ENCODE peak calls at places on chromosome 19, in nine cellular contexts. One of them, this sample, is unnamed.

GRCh38 chr19:13872695-13873389 is 4.1 kb upstream of the NANOS3 start:
- DNase-seq in hepatocyte: peak; percentile 65
- DNase-seq in GM23338: peak; percentile 95
- DNase-seq in neural progenitor cell: peak; percentile 89
- DNase-seq in MM.1S: no peak
- DNase-seq in GM23248: no peak
- DNase-seq in PC-3: no peak
- DNase-seq in HCT116: no peak
- DNase-seq in SK-N-SH: peak; percentile 43
- DNase-seq in this sample: no peak

GRCh38 chr19:19081642-19082151 is 17.9 kb downstream of the SLC25A42 start:
- DNase-seq in hepatocyte: no peak
- DNase-seq in GM23338: no peak
- DNase-seq in neural progenitor cell: no peak
- DNase-seq in MM.1S: no peak
- DNase-seq in GM23248: no peak
- DNase-seq in PC-3: no peak
- DNase-seq in HCT116: no peak
- DNase-seq in SK-N-SH: no peak
- DNase-seq in this sample: no peak

GRCh38 chr19:45110811-45111210 is 17.8 kb downstream of the PPP1R37 start:
- DNase-seq in hepatocyte: no peak
- DNase-seq in GM23338: no peak
- DNase-seq in neural progenitor cell: no peak
- DNase-seq in MM.1S: no peak
- DNase-seq in GM23248: no peak
- DNase-seq in PC-3: no peak
- DNase-seq in HCT116: no peak
- DNase-seq in SK-N-SH: no peak
- DNase-seq in this sample: no peak

GRCh38 chr19:29217591-29217990 is 4.6 kb upstream of the UQCRFS1 start:
- DNase-seq in hepatocyte: no peak
- DNase-seq in GM23338: no peak
- DNase-seq in neural progenitor cell: no peak
- DNase-seq in MM.1S: no peak
- DNase-seq in GM23248: no peak
- DNase-seq in PC-3: no peak
- DNase-seq in HCT116: no peak
- DNase-seq in SK-N-SH: no peak
- DNase-seq in this sample: no peak

GRCh38 chr19:34134190-34135032 is 37.9 kb upstream of the LSM14A start:
- DNase-seq in hepatocyte: peak; percentile 90
- DNase-seq in GM23338: peak; percentile 90
- DNase-seq in neural progenitor cell: peak; percentile 95
- DNase-seq in MM.1S: peak; percentile 94
- DNase-seq in GM23248: peak; percentile 82
- DNase-seq in PC-3: peak; percentile 80
- DNase-seq in HCT116: peak; percentile 66
- DNase-seq in SK-N-SH: peak; percentile 100
- DNase-seq in this sample: peak; percentile 93

GRCh38 chr19:22595918-22596341 is 38.2 kb upstream of the ZNF492 start:
- DNase-seq in hepatocyte: no peak
- DNase-seq in GM23338: no peak
- DNase-seq in neural progenitor cell: no peak
- DNase-seq in MM.1S: no peak
- DNase-seq in GM23248: no peak
- DNase-seq in PC-3: no peak
- DNase-seq in HCT116: no peak
- DNase-seq in SK-N-SH: peak; percentile 42
- DNase-seq in this sample: no peak

GRCh38 chr19:44278181-44278690 is 18.6 kb downstream of the ZNF233 start:
- DNase-seq in hepatocyte: no peak
- DNase-seq in GM23338: no peak
- DNase-seq in neural progenitor cell: no peak
- DNase-seq in MM.1S: no peak
- DNase-seq in GM23248: peak; percentile 85
- DNase-seq in PC-3: peak; percentile 50
- DNase-seq in HCT116: no peak
- DNase-seq in SK-N-SH: no peak
- DNase-seq in this sample: no peak

GRCh38 chr19:46081928-46082727 is 41.3 kb upstream of the IGFL4 start:
- DNase-seq in hepatocyte: peak; percentile 77
- DNase-seq in GM23338: peak; percentile 80
- DNase-seq in neural progenitor cell: peak; percentile 65
- DNase-seq in MM.1S: peak; percentile 34
- DNase-seq in GM23248: peak; percentile 79
- DNase-seq in PC-3: peak; percentile 65
- DNase-seq in HCT116: peak; percentile 48
- DNase-seq in SK-N-SH: peak; percentile 63
- DNase-seq in this sample: peak; percentile 48

GRCh38 chr19:16398530-16399241 is 73.1 kb downstream of the EPS15L1 start:
- DNase-seq in hepatocyte: no peak
- DNase-seq in GM23338: no peak
- DNase-seq in neural progenitor cell: no peak
- DNase-seq in MM.1S: no peak
- DNase-seq in GM23248: peak; percentile 37
- DNase-seq in PC-3: no peak
- DNase-seq in HCT116: no peak
- DNase-seq in SK-N-SH: no peak
- DNase-seq in this sample: no peak

GRCh38 chr19:40799558-40800338 is 757 bp downstream of the EGLN2 start:
- DNase-seq in hepatocyte: peak; percentile 66
- DNase-seq in GM23338: peak; percentile 69
- DNase-seq in neural progenitor cell: peak; percentile 73
- DNase-seq in MM.1S: no peak
- DNase-seq in GM23248: peak; percentile 62
- DNase-seq in PC-3: no peak
- DNase-seq in HCT116: no peak
- DNase-seq in SK-N-SH: peak; percentile 69
- DNase-seq in this sample: peak; percentile 64

GRCh38 chr19:3058821-3059314 is 3.4 kb downstream of the TLE5 start:
- DNase-seq in hepatocyte: no peak
- DNase-seq in GM23338: no peak
- DNase-seq in neural progenitor cell: no peak
- DNase-seq in MM.1S: no peak
- DNase-seq in GM23248: no peak
- DNase-seq in PC-3: no peak
- DNase-seq in HCT116: no peak
- DNase-seq in SK-N-SH: no peak
- DNase-seq in this sample: no peak

GRCh38 chr19:3055741-3056453 is 6.4 kb downstream of the TLE5 start:
- DNase-seq in hepatocyte: peak; percentile 63
- DNase-seq in GM23338: peak; percentile 57
- DNase-seq in neural progenitor cell: no peak
- DNase-seq in MM.1S: no peak
- DNase-seq in GM23248: no peak
- DNase-seq in PC-3: peak; percentile 81
- DNase-seq in HCT116: peak; percentile 26
- DNase-seq in SK-N-SH: no peak
- DNase-seq in this sample: no peak

GRCh38 chr19:3056454-3057016 is 5.8 kb downstream of the TLE5 start:
- DNase-seq in hepatocyte: peak; percentile 46
- DNase-seq in GM23338: no peak
- DNase-seq in neural progenitor cell: peak; percentile 76
- DNase-seq in MM.1S: no peak
- DNase-seq in GM23248: no peak
- DNase-seq in PC-3: no peak
- DNase-seq in HCT116: no peak
- DNase-seq in SK-N-SH: no peak
- DNase-seq in this sample: no peak

GRCh38 chr19:3058009-3058820 is 4.1 kb downstream of the TLE5 start:
- DNase-seq in hepatocyte: no peak
- DNase-seq in GM23338: no peak
- DNase-seq in neural progenitor cell: no peak
- DNase-seq in MM.1S: no peak
- DNase-seq in GM23248: no peak
- DNase-seq in PC-3: no peak
- DNase-seq in HCT116: no peak
- DNase-seq in SK-N-SH: no peak
- DNase-seq in this sample: no peak

GRCh38 chr19:3057275-3057714 is 5.0 kb downstream of the TLE5 start:
- DNase-seq in hepatocyte: peak; percentile 67
- DNase-seq in GM23338: no peak
- DNase-seq in neural progenitor cell: no peak
- DNase-seq in MM.1S: no peak
- DNase-seq in GM23248: peak; percentile 58
- DNase-seq in PC-3: peak; percentile 21
- DNase-seq in HCT116: no peak
- DNase-seq in SK-N-SH: no peak
- DNase-seq in this sample: no peak
- H3K4me1 ChIP-seq in hepatocyte: peaks cover 48% of the 10 kb centered on the region
- H3K4me1 ChIP-seq in GM23338: peaks cover 47% of the 10 kb centered on the region
- H3K4me1 ChIP-seq in neural progenitor cell: peaks cover 28% of the 10 kb centered on the region
- H3K4me1 ChIP-seq in MM.1S: no peaks in the 10 kb centered on the region
- H3K4me1 ChIP-seq in GM23248: no peaks in the 10 kb centered on the region
- H3K4me1 ChIP-seq in PC-3: peaks cover 16% of the 10 kb centered on the region
- H3K4me1 ChIP-seq in HCT116: peaks cover 28% of the 10 kb centered on the region
- H3K4me1 ChIP-seq in SK-N-SH: peaks cover 3% of the 10 kb centered on the region
- H3K4me1 ChIP-seq in this sample: peaks cover 16% of the 10 kb centered on the region

DNA sequence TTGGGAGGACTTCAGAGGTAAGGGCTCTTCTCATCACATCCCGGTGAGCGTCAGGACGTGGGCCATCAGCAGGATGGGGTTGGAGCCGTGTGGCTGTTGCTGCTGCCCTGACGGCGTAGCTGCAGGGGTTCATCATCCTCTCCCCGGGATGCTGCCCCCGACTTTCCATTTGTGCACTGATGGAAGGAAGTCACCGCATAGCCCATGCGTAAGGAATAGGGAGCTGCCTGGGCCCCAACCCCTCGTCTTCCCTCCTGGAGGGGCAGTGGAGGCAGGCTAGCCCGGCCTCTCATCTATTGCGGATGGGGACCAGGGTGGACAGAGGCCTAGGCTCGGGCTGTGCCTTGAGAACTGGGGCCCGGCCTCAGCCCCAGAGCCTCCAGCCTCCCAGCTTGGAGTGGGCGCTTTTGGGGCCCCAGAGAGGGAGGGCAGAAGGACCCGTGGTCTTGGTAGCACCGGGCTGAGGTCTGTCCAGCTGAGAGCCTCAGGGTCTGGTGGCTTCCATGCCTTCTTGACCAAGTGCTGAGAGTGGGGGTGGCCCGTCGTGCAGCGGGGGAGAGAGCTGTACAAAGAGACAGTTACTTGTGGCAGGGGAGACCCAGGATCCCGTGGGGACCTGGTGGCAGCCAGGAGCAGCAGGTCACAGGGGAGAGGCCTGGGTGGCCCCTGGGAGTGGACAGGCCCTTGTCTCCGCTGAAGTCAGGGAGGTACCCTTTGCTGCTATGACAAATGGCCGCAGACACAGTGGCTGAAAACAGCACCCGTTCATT is 44.0 kb downstream of the KDM4B start:
- DNase-seq in hepatocyte: no peak
- DNase-seq in GM23338: no peak
- DNase-seq in neural progenitor cell: no peak
- DNase-seq in MM.1S: no peak
- DNase-seq in GM23248: no peak
- DNase-seq in PC-3: no peak
- DNase-seq in HCT116: no peak
- DNase-seq in SK-N-SH: no peak
- DNase-seq in this sample: no peak
- H4K20me1 ChIP-seq in hepatocyte: peaks cover 45% of the 10 kb centered on the region
- H4K20me1 ChIP-seq in GM23338: peaks cover 10% of the 10 kb centered on the region
- H4K20me1 ChIP-seq in neural progenitor cell: peaks cover 78% of the 10 kb centered on the region
- H4K20me1 ChIP-seq in MM.1S: no peaks in the 10 kb centered on the region
- H4K20me1 ChIP-seq in GM23248: peaks cover 16% of the 10 kb centered on the region
- H4K20me1 ChIP-seq in PC-3: peaks cover 4% of the 10 kb centered on the region
- H4K20me1 ChIP-seq in HCT116: no peaks in the 10 kb centered on the region
- H4K20me1 ChIP-seq in SK-N-SH: peaks cover 66% of the 10 kb centered on the region
- H4K20me1 ChIP-seq in this sample: no peaks in the 10 kb centered on the region

DNA sequence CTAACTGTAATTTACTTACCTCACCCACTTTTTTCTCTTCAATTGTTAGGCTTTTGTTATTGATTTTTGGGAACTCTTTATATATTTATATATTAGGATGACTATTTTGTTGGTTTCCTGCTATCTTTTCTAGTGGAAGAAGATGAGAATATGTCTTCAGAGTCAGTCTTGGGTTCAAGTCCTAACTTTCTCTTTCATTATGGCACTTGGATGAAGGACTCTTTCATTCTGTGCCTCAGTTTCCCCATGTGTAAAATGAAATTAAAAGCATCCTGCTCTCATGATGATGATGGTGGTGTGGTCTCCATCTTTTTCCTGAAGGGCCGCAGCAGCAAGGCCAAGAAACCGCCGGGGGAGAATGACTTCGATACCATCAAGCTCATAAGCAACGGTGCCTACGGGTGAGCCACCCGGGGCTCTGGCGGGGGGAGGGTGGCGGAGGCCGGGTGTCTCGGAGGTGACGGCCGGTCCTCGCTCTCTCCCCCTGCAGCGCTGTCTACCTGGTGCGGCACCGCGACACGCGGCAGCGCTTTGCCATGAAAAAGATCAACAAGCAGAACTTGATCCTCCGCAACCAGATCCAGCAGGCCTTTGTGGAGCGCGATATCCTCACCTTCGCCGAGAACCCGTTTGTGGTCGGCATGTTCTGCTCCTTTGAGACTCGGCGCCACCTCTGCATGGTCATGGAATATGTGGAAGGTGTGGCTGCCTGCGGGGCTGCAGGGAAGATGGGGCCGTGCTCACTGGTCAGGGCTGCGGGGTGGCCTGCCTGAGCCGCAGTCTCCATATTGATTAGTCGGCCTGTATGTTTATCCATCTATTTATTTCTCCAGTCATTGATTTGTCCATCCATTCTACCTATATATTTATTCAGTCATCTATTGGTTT is 20.0 kb downstream of the MAST1 start:
- DNase-seq in hepatocyte: no peak
- DNase-seq in GM23338: peak; percentile 41
- DNase-seq in neural progenitor cell: no peak
- DNase-seq in MM.1S: no peak
- DNase-seq in GM23248: no peak
- DNase-seq in PC-3: no peak
- DNase-seq in HCT116: no peak
- DNase-seq in SK-N-SH: no peak
- DNase-seq in this sample: no peak
- TF ChIP-seq EZH2phosphoT487 in hepatocyte: no peak
- TF ChIP-seq EZH2phosphoT487 in GM23338: no peak
- TF ChIP-seq EZH2phosphoT487 in neural progenitor cell: no peak
- TF ChIP-seq EZH2phosphoT487 in MM.1S: no peak
- TF ChIP-seq EZH2phosphoT487 in GM23248: no peak
- TF ChIP-seq EZH2phosphoT487 in PC-3: no peak
- TF ChIP-seq EZH2phosphoT487 in HCT116: no peak
- TF ChIP-seq EZH2phosphoT487 in SK-N-SH: no peak
- TF ChIP-seq EZH2phosphoT487 in this sample: no peak

GRCh38 chr19:54373781-54374266 is 9.1 kb upstream of the LAIR1 start:
- DNase-seq in hepatocyte: no peak
- DNase-seq in GM23338: no peak
- DNase-seq in neural progenitor cell: no peak
- DNase-seq in MM.1S: peak; percentile 66
- DNase-seq in GM23248: no peak
- DNase-seq in PC-3: no peak
- DNase-seq in HCT116: no peak
- DNase-seq in SK-N-SH: no peak
- DNase-seq in this sample: no peak

GRCh38 chr19:54366811-54367210 is 2.1 kb upstream of the LAIR1 start:
- DNase-seq in hepatocyte: no peak
- DNase-seq in GM23338: no peak
- DNase-seq in neural progenitor cell: no peak
- DNase-seq in MM.1S: no peak
- DNase-seq in GM23248: no peak
- DNase-seq in PC-3: no peak
- DNase-seq in HCT116: no peak
- DNase-seq in SK-N-SH: no peak
- DNase-seq in this sample: no peak

GRCh38 chr19:54364775-54365257 is at the start of gene LAIR1:
- DNase-seq in hepatocyte: no peak
- DNase-seq in GM23338: no peak
- DNase-seq in neural progenitor cell: no peak
- DNase-seq in MM.1S: peak; percentile 13
- DNase-seq in GM23248: no peak
- DNase-seq in PC-3: no peak
- DNase-seq in HCT116: no peak
- DNase-seq in SK-N-SH: no peak
- DNase-seq in this sample: peak; percentile 59

GRCh38 chr19:54369082-54369691 is 4.5 kb upstream of the LAIR1 start:
- DNase-seq in hepatocyte: no peak
- DNase-seq in GM23338: no peak
- DNase-seq in neural progenitor cell: no peak
- DNase-seq in MM.1S: no peak
- DNase-seq in GM23248: no peak
- DNase-seq in PC-3: no peak
- DNase-seq in HCT116: no peak
- DNase-seq in SK-N-SH: no peak
- DNase-seq in this sample: no peak
- H3K4me1 ChIP-seq in hepatocyte: no peaks in the 10 kb centered on the region
- H3K4me1 ChIP-seq in GM23338: peaks cover 3% of the 10 kb centered on the region
- H3K4me1 ChIP-seq in neural progenitor cell: no peaks in the 10 kb centered on the region
- H3K4me1 ChIP-seq in MM.1S: peaks cover 16% of the 10 kb centered on the region
- H3K4me1 ChIP-seq in GM23248: no peaks in the 10 kb centered on the region
- H3K4me1 ChIP-seq in PC-3: no peaks in the 10 kb centered on the region
- H3K4me1 ChIP-seq in HCT116: no peaks in the 10 kb centered on the region
- H3K4me1 ChIP-seq in SK-N-SH: no peaks in the 10 kb centered on the region
- H3K4me1 ChIP-seq in this sample: peaks cover 47% of the 10 kb centered on the region